ENCODE peak calls at places on chromosomes 12 and 14, in four cellular contexts. N is GM23338, Y is aorta, D is heart left ventricle. P is an unnamed sample.
A peak's percentile ranks its signal among the peaks of the same experiment; 100 is the strongest.

GRCh38 chr12:642633-643477 is 20.4 kb downstream of the NINJ2 start:
- DNase-seq in D (peak; percentile 88), Y (peak; percentile 92), N (peak; percentile 83), P (peak; percentile 88)

GRCh38 chr12:76455582-76456345 is 103.8 kb downstream of the OSBPL8 start:
- DNase-seq in N (peak; percentile 77), D (no peak), Y (no peak), P (no peak)

GRCh38 chr14:57435923-57436322 is 45.5 kb downstream of the NAA30 start:
- DNase-seq in D (no peak), N (no peak), Y (no peak), P (no peak)

GRCh38 chr12:6961278-6961694 is 9.2 kb downstream of the PHB2 start:
- DNase-seq in Y (peak; percentile 87), D (peak; percentile 75), N (no peak), P (peak; percentile 86)

GRCh38 chr12:77229640-77230442 is 164.5 kb upstream of the E2F7 start:
- DNase-seq in D (no peak), Y (no peak), N (peak; percentile 47), P (no peak)

GRCh38 chr14:49955013-49955412 is 62.1 kb downstream of the ARF6 start:
- DNase-seq in D (no peak), Y (no peak), N (no peak), P (no peak)

GRCh38 chr14:37434867-37435266 is 160.2 kb downstream of the FOXA1 start:
- DNase-seq in N (no peak), Y (no peak), D (no peak), P (no peak)

GRCh38 chr12:6676962-6677361 is 12.2 kb downstream of the ZNF384 start:
- DNase-seq in D (no peak), N (no peak), Y (no peak), P (no peak)

GRCh38 chr12:31591308-31591901 is 469 bp upstream of the DENND5B start:
- DNase-seq in Y (no peak), D (peak; percentile 41), N (peak; percentile 32), P (no peak)

GRCh38 chr14:58082491-58083098 is 69.4 kb downstream of the ARMH4 start:
- DNase-seq in N (no peak), D (peak; percentile 25), Y (no peak), P (no peak)

GRCh38 chr12:65495233-65495632 is 216.8 kb downstream of the MSRB3 start:
- DNase-seq in N (no peak), Y (no peak), D (no peak), P (no peak)

GRCh38 chr12:34302131-34302885 is 280.0 kb downstream of the ALG10 start:
- DNase-seq in N (no peak), Y (peak; percentile 67), D (no peak), P (peak; percentile 33)

GRCh38 chr14:35346738-35347322 is 54.6 kb downstream of the PSMA6 start:
- DNase-seq in D (no peak), Y (no peak), N (no peak), P (no peak)

GRCh38 chr14:22841769-22842168 is 5.4 kb downstream of the MMP14 start:
- DNase-seq in N (no peak), Y (peak; percentile 33), D (no peak), P (no peak)

GRCh38 chr14:105201156-105201927 is 20.2 kb upstream of the NUDT14 start:
- DNase-seq in D (no peak), Y (no peak), N (peak; percentile 62), P (no peak)

GRCh38 chr14:61152851-61153364 is 128.2 kb downstream of the TMEM30B start:
- DNase-seq in N (no peak), Y (no peak), D (no peak), P (no peak)

GRCh38 chr14:84750763-84751554 is 779.0 kb upstream of the FLRT2 start:
- DNase-seq in N (peak; percentile 13), Y (no peak), D (no peak), P (no peak)

GRCh38 chr14:100755649-100756048 is 29.0 kb downstream of the DLK1 start:
- DNase-seq in D (no peak), Y (no peak), N (no peak), P (no peak)

GRCh38 chr14:23610815-23611289 is 25.3 kb upstream of the DHRS2 start:
- DNase-seq in Y (no peak), D (no peak), N (no peak), P (no peak)

GRCh38 chr12:1919763-1920162 is 1.3 kb upstream of the CACNA2D4 start:
- DNase-seq in D (no peak), N (no peak), Y (no peak), P (no peak)

GRCh38 chr14:76091036-76091435 is 60.7 kb upstream of the GPATCH2L start:
- DNase-seq in N (no peak), Y (no peak), D (peak; percentile 57), P (peak; percentile 89)

GRCh38 chr12:50275545-50275944 is 7.8 kb downstream of the LIMA1 start:
- DNase-seq in Y (no peak), N (no peak), D (peak; percentile 67), P (no peak)

GRCh38 chr12:132263061-132263360 is 66.4 kb downstream of the GALNT9 start:
- DNase-seq in Y (no peak), N (no peak), D (no peak), P (no peak)

GRCh38 chr12:132260721-132261120 is 68.7 kb downstream of the GALNT9 start:
- DNase-seq in N (no peak), D (no peak), Y (no peak), P (no peak)

GRCh38 chr12:132259872-132260695 is 69.3 kb downstream of the GALNT9 start:
- DNase-seq in Y (no peak), D (no peak), N (no peak), P (no peak)

GRCh38 chr12:132262256-132263060 is 66.9 kb downstream of the GALNT9 start:
- DNase-seq in N (no peak), D (no peak), Y (no peak), P (no peak)

GRCh38 chr12:132261328-132262138 is 67.9 kb downstream of the GALNT9 start:
- DNase-seq in Y (no peak), N (no peak), D (no peak), P (no peak)
- H3K27me3 ChIP-seq in Y (no peaks in the 10 kb centered on the region), N (no peaks in the 10 kb centered on the region), D (peaks cover 2% of the 10 kb centered on the region), P (no peaks in the 10 kb centered on the region)

DNA sequence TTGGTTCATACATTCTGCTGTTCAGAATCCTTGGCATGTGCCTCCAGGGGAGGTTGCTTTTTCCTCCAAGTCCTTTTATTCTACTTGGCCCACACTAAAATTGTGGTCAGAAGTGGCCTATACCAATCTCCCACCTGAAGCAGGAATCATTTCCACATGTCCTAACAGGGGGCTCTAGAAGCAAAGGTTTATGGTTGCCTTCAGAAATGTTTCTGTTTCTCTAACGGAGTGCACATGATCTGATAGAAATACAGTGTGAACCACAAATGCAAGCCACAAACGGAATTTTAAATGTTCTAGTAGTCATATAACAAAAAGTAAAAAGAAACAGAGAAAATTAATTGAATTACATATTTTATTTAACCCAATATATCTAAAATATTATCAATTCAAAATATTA is 3.9 kb downstream of the PTGER2 start:
- DNase-seq in N (no peak), Y (no peak), D (no peak), P (no peak)
- H3K27me3 ChIP-seq in N (peaks cover 50% of the 10 kb centered on the region), Y (no peaks in the 10 kb centered on the region), D (peaks cover 9% of the 10 kb centered on the region), P (peaks cover 31% of the 10 kb centered on the region)

GRCh38 chr12:109630815-109631214 is 57.2 kb downstream of the MVK start:
- DNase-seq in Y (no peak), D (no peak), N (no peak), P (no peak)

GRCh38 chr12:109635717-109636116 is 62.1 kb downstream of the MVK start:
- DNase-seq in D (no peak), N (no peak), Y (no peak), P (no peak)

GRCh38 chr12:109630107-109630506 is 56.5 kb downstream of the MVK start:
- DNase-seq in D (no peak), Y (no peak), N (no peak), P (no peak)

GRCh38 chr12:109631236-109632150 is 57.9 kb downstream of the MVK start:
- DNase-seq in N (no peak), D (no peak), Y (no peak), P (no peak)

DNA sequence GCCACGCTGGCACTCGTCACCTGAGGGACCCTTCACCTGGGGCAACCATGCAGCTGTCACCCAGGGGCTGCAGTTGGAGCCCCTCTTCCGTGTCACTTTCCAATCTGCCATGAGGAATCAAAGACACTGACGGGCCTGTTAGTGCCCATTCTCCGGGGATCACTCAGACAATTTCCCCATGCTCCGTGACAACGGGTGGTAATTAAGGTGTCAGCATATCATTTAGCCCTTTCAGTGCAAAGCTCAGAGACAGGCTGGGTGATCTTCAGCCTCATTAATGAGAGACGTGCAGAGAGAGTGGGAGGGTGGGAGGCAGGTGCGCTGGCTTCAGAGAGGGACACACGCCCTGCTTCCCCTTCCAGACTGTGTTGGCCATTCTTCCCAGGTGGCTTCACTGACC is 58.7 kb downstream of the MVK start:
- DNase-seq in N (no peak), Y (no peak), D (no peak), P (no peak)
- H3K27me3 ChIP-seq in N (no peaks in the 10 kb centered on the region), Y (no peaks in the 10 kb centered on the region), D (peaks cover 5% of the 10 kb centered on the region), P (peaks cover 14% of the 10 kb centered on the region)

GRCh38 chr12:113482334-113482733 is 10.7 kb upstream of the LHX5 start:
- DNase-seq in D (no peak), Y (no peak), N (peak; percentile 82), P (no peak)

GRCh38 chr12:113479193-113479577 is 7.5 kb upstream of the LHX5 start:
- DNase-seq in D (no peak), N (no peak), Y (no peak), P (no peak)

GRCh38 chr12:113478351-113479011 is 6.8 kb upstream of the LHX5 start:
- DNase-seq in Y (no peak), N (peak; percentile 77), D (no peak), P (no peak)

GRCh38 chr12:113479578-113480335 is 8.1 kb upstream of the LHX5 start:
- DNase-seq in N (peak; percentile 92), Y (no peak), D (no peak), P (no peak)

GRCh38 chr12:113480336-113480688 is 8.6 kb upstream of the LHX5 start:
- DNase-seq in N (no peak), D (no peak), Y (no peak), P (no peak)
- H3K27me3 ChIP-seq in N (peaks cover 88% of the 10 kb centered on the region), D (peaks cover 61% of the 10 kb centered on the region), Y (peaks cover 3% of the 10 kb centered on the region), P (peaks cover 32% of the 10 kb centered on the region)

GRCh38 chr12:3545121-3545796 is 54.3 kb downstream of the PRMT8 start:
- DNase-seq in N (no peak), Y (no peak), D (no peak), P (no peak)
- H3K27me3 ChIP-seq in N (no peaks in the 10 kb centered on the region), Y (no peaks in the 10 kb centered on the region), D (no peaks in the 10 kb centered on the region), P (no peaks in the 10 kb centered on the region)

GRCh38 chr12:98791406-98791805 is 146.3 kb downstream of the APAF1 start:
- DNase-seq in N (no peak), Y (no peak), D (no peak), P (no peak)
- H3K27me3 ChIP-seq in N (no peaks in the 10 kb centered on the region), Y (no peaks in the 10 kb centered on the region), D (no peaks in the 10 kb centered on the region), P (no peaks in the 10 kb centered on the region)

P was measured in psoas muscle.